ENCODE peak calls at places on chromosomes 6 and 20, in nine cellular contexts. L is CD4-positive, CD25-positive, alpha-beta regulatory T cell; Y is mucosa of descending colon; M is CD8-positive, alpha-beta T cell; G is heart left ventricle; C is SK-N-SH; R is breast epithelium; E is OCI-LY7; T is GM23248. W is an unnamed sample. For H3K4me1 and H3K36me3, the result is how much of the 10 kb centered on the place peaks cover.

GRCh38 chr20:53708129-53708968 is 114.7 kb upstream of the ZNF217 start:
- DNase-seq in G (no peak), R (no peak), Y (no peak), M (no peak), T (peak), E (peak), C (no peak), L (peak), W (no peak)

GRCh38 chr6:148968636-148969270 is 221.9 kb downstream of the UST start:
- DNase-seq in M (no peak), Y (no peak), L (no peak), C (no peak), G (no peak), E (no peak), R (no peak), T (peak), W (no peak)

GRCh38 chr20:25090492-25091429 is 8.8 kb upstream of the VSX1 start:
- DNase-seq in R (no peak), L (peak), T (no peak), M (peak), C (no peak), E (peak), Y (peak), G (no peak), W (no peak)

GRCh38 chr20:52958206-52958605 is 14.0 kb upstream of the TSHZ2 start:
- DNase-seq in M (no peak), G (no peak), L (no peak), E (no peak), R (no peak), T (peak), Y (no peak), C (no peak), W (no peak)

GRCh38 chr20:31555203-31555602 is 41.0 kb downstream of the HM13 start:
- DNase-seq in Y (no peak), G (no peak), T (no peak), C (no peak), E (no peak), M (no peak), L (no peak), R (no peak), W (no peak)

GRCh38 chr20:1171461-1172093 is 13.2 kb downstream of the TMEM74B start:
- DNase-seq in E (peak), C (no peak), M (no peak), T (peak), R (no peak), L (peak), Y (no peak), G (no peak), W (no peak)

GRCh38 chr6:33607784-33608161 is 13.3 kb upstream of the ITPR3 start:
- DNase-seq in L (peak), G (no peak), M (no peak), C (peak), R (no peak), E (peak), Y (peak), T (no peak), W (no peak)

GRCh38 chr20:2156666-2157624 is 55.3 kb downstream of the STK35 start:
- DNase-seq in R (no peak), L (no peak), M (no peak), C (no peak), E (no peak), T (peak), G (no peak), Y (no peak), W (no peak)

GRCh38 chr6:138957484-138957883 is 30.6 kb downstream of the REPS1 start:
- DNase-seq in R (no peak), C (no peak), Y (no peak), E (peak), L (no peak), G (no peak), T (peak), M (no peak), W (no peak)

GRCh38 chr20:24790746-24791283 is 158.3 kb upstream of the CST7 start:
- DNase-seq in R (no peak), L (no peak), Y (no peak), M (no peak), G (no peak), T (no peak), C (no peak), E (no peak), W (no peak)

GRCh38 chr6:8243462-8243861 is 141.1 kb upstream of the EEF1E1 start:
- DNase-seq in E (no peak), M (no peak), Y (no peak), G (no peak), R (no peak), L (no peak), T (peak), C (no peak), W (no peak)

GRCh38 chr20:2331092-2331491 is 35.3 kb downstream of the TGM3 start:
- DNase-seq in L (no peak), Y (no peak), R (no peak), G (no peak), E (no peak), M (no peak), T (no peak), C (no peak), W (no peak)

GRCh38 chr6:72553531-72554202 is 68.2 kb upstream of the KCNQ5 start:
- DNase-seq in L (no peak), M (no peak), R (no peak), Y (no peak), E (no peak), G (no peak), T (peak), C (no peak), W (no peak)

GRCh38 chr6:29943053-29943966 is 978 bp downstream of the HLA-A start:
- DNase-seq in G (no peak), Y (peak), M (no peak), L (peak), T (peak), E (no peak), C (peak), R (no peak), W (no peak)

GRCh38 chr6:152816055-152816454 is 65.5 kb downstream of the VIP start:
- DNase-seq in C (peak), M (no peak), G (no peak), Y (no peak), R (no peak), T (no peak), E (no peak), L (no peak), W (no peak)

GRCh38 chr20:6298049-6298448 is 175.2 kb upstream of the FERMT1 start:
- DNase-seq in G (no peak), T (no peak), L (no peak), E (no peak), Y (no peak), R (no peak), C (no peak), M (no peak), W (no peak)
- H3K4me1 ChIP-seq in G (under half), T (under half), L (under half), E (under half), Y (under half), R (under half), C (under half), M (under half), W (under half)

DNA sequence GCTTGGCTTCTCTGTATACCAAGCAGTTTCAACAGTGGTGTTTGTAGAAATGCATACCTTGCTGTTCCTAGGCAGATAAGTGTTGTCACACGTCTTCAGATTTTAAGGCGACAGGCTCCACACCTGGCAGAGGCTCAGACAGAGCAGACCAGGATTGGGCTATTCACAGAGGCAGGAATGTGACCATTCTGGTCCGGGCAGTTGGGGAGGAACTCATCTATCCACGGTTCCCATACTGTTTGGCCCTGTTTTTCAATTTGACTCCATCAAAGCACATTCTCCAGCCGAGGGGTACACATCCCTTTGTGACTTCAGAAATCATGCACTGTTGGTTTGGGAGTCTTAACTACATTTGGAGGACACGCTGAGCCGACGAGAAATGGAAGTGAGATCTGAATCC is 45.5 kb downstream of the UTRN start:
- DNase-seq in R (peak), C (no peak), Y (no peak), T (no peak), M (no peak), G (no peak), E (no peak), L (no peak), W (no peak)
- H3K4me3 ChIP-seq in R (peak), C (no peak), Y (no peak), T (no peak), M (no peak), G (no peak), E (no peak), L (no peak), W (no peak)

GRCh38 chr6:20438462-20439070 is 36.9 kb downstream of the E2F3 start:
- DNase-seq in R (no peak), G (no peak), E (no peak), T (peak), C (no peak), M (no peak), L (no peak), Y (no peak), W (no peak)
- H3K36me3 ChIP-seq in R (under half), G (under half), E (half or more), T (under half), C (under half), M (under half), L (under half), Y (under half), W (under half)

GRCh38 chr6:7137335-7138106 is 29.8 kb downstream of the RREB1 start:
- DNase-seq in C (no peak), E (peak), T (peak), Y (peak), L (peak), G (peak), R (no peak), M (peak), W (peak)

GRCh38 chr6:7138111-7138510 is 30.4 kb downstream of the RREB1 start:
- DNase-seq in T (peak), L (no peak), R (no peak), Y (no peak), E (no peak), G (no peak), C (no peak), M (no peak), W (peak)

GRCh38 chr6:7134999-7135735 is 27.4 kb downstream of the RREB1 start:
- DNase-seq in T (no peak), Y (no peak), L (no peak), G (no peak), M (no peak), R (no peak), E (no peak), C (no peak), W (no peak)

GRCh38 chr6:7136859-7137334 is 29.1 kb downstream of the RREB1 start:
- DNase-seq in Y (no peak), C (no peak), M (no peak), G (no peak), E (peak), R (no peak), T (no peak), L (peak), W (no peak)

GRCh38 chr6:7135755-7136154 is 28.0 kb downstream of the RREB1 start:
- DNase-seq in T (no peak), E (no peak), L (no peak), R (no peak), Y (no peak), C (no peak), G (no peak), M (no peak), W (no peak)
- H3K4me1 ChIP-seq in T (under half), E (under half), L (under half), R (under half), Y (half or more), C (under half), G (under half), M (half or more), W (half or more)

GRCh38 chr6:31113861-31114539 is 600 bp upstream of the PSORS1C1 start:
- DNase-seq in G (no peak), R (no peak), T (peak), C (no peak), L (no peak), Y (no peak), E (no peak), M (no peak), W (no peak)
- H3K4me3 ChIP-seq in G (peak), R (no peak), T (peak), C (no peak), L (no peak), Y (no peak), E (no peak), M (no peak), W (no peak)

GRCh38 chr6:132731086-132731485 is 17.2 kb upstream of the VNN1 start:
- DNase-seq in R (no peak), E (no peak), T (peak), L (no peak), G (no peak), M (no peak), Y (no peak), C (no peak), W (no peak)
- H3K36me3 ChIP-seq in R (under half), E (under half), T (under half), L (under half), G (under half), M (under half), Y (under half), C (under half), W (under half)

GRCh38 chr6:1381397-1382330 is 7.7 kb upstream of the FOXF2 start:
- DNase-seq in T (peak), M (peak), Y (no peak), C (peak), G (no peak), R (no peak), L (no peak), E (peak), W (peak)

GRCh38 chr6:1383729-1384548 is 5.4 kb upstream of the FOXF2 start:
- DNase-seq in L (no peak), Y (no peak), M (no peak), C (no peak), T (no peak), R (no peak), G (no peak), E (no peak), W (no peak)

GRCh38 chr6:1382331-1382882 is 7.0 kb upstream of the FOXF2 start:
- DNase-seq in G (no peak), Y (no peak), C (no peak), T (no peak), E (no peak), L (no peak), R (no peak), M (no peak), W (peak)

GRCh38 chr6:1384549-1385128 is 4.7 kb upstream of the FOXF2 start:
- DNase-seq in R (no peak), G (no peak), M (no peak), T (no peak), E (no peak), Y (no peak), C (no peak), L (no peak), W (no peak)

DNA sequence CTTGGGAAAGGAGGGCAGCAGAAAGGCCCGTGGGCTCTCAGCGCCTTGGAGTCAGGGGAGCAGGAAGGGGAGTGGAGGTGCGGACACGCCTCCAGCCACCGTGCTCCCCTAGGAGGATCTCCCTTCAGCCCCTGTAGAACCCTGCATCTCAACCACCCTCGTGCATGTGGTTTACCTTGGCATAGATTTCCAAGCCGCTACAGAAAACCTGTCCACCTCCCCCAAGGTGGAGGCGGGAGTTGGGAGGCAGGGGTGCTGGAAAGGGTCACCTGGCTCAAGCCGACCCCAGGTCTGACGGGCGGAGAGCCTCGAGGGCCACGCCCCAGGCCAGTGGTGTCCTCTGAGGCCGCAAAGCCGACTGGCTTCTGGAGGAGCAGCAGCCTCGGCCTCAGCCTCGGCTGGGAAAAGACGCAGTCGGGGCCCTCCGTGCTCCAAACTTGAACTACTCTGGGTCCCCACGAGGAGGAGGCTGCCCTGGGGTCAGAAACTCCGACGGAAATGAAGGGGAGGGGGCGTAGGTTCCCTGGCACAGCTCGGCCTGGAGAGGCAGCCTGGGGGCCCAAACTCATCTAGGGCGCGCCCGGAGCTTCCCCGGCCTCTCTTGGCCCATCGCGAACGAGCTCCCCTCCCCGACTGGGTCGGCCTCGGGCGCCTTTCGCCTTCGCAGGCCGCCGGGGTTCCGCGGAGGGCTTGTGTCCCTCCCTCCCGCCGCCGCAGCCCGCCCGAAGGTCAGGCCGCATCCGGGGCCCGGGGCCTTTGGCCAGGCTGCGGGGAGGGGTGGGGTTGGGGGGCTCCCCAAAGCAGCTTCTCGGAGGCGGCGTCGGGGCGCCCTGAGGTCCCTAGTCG is 6.3 kb upstream of the FOXF2 start:
- DNase-seq in M (no peak), C (no peak), G (no peak), L (no peak), E (no peak), Y (no peak), T (peak), R (no peak), W (no peak)
- H3K4me1 ChIP-seq in M (under half), C (under half), G (under half), L (under half), E (under half), Y (under half), T (under half), R (under half), W (under half)

GRCh38 chr20:51768759-51769517 is 748 bp upstream of the ATP9A start:
- DNase-seq in T (peak), Y (peak), E (no peak), L (no peak), C (no peak), G (no peak), R (no peak), M (no peak), W (no peak)
- H3K4me3 ChIP-seq in T (no peak), Y (no peak), E (no peak), L (no peak), C (peak), G (peak), R (peak), M (no peak), W (peak)

DNA sequence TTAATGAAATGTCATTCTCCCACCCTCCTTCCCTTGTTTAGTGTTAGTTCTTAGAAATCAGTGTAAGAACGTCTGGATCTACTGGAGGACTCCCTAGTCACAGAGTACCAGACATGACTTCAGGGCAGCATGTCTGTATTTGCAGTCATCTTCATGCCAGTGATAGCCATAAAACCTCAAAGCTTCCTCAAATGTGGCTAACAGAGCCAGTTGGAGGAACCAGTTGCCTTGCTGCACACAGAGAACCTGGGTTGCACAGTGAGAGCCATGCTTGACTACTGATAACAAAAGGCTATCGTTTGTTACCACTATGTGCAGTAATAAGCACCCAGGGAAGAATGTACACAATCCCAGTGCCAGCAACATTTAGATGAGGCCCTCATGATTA is 20.1 kb downstream of the NT5E start:
- DNase-seq in C (no peak), M (no peak), R (no peak), E (no peak), Y (no peak), G (no peak), T (peak), L (no peak), W (no peak)
- H3K36me3 ChIP-seq in C (half or more), M (under half), R (under half), E (under half), Y (under half), G (under half), T (under half), L (under half), W (under half)